ENCODE peak calls at places on chromosomes 13 and 19, in nine cellular contexts. One of them, this sample, is unnamed.

GRCh38 chr19:40666803-40667438 is 23.5 kb downstream of the NUMBL start:
- DNase-seq in COR-L47: no peak
- DNase-seq in fibroblast of mammary gland: no peak
- DNase-seq in epithelial cell of esophagus: no peak
- DNase-seq in effector CD4-positive, alpha-beta T cell: no peak
- DNase-seq in kidney tubule cell: no peak
- DNase-seq in T-helper 1 cell: no peak
- DNase-seq in NCI-H2081: no peak
- DNase-seq in LNCaP clone FGC: no peak
- DNase-seq in this sample: no peak

GRCh38 chr19:3483226-3483628 is at the start of gene SMIM44:
- DNase-seq in NCI-H2081: no peak
- DNase-seq in kidney tubule cell: peak; percentile 7
- DNase-seq in fibroblast of mammary gland: no peak
- DNase-seq in COR-L47: peak; percentile 50
- DNase-seq in LNCaP clone FGC: no peak
- DNase-seq in effector CD4-positive, alpha-beta T cell: no peak
- DNase-seq in T-helper 1 cell: no peak
- DNase-seq in epithelial cell of esophagus: no peak
- DNase-seq in this sample: no peak

GRCh38 chr19:57708641-57709354 is at the start of gene ZNF154:
- DNase-seq in COR-L47: no peak
- DNase-seq in kidney tubule cell: peak; percentile 18
- DNase-seq in LNCaP clone FGC: no peak
- DNase-seq in fibroblast of mammary gland: peak; percentile 50
- DNase-seq in epithelial cell of esophagus: peak; percentile 55
- DNase-seq in T-helper 1 cell: peak; percentile 19
- DNase-seq in effector CD4-positive, alpha-beta T cell: no peak
- DNase-seq in NCI-H2081: no peak
- DNase-seq in this sample: no peak

GRCh38 chr19:4284176-4284958 is 5.3 kb downstream of the SHD start:
- DNase-seq in T-helper 1 cell: no peak
- DNase-seq in COR-L47: no peak
- DNase-seq in kidney tubule cell: no peak
- DNase-seq in epithelial cell of esophagus: peak; percentile 27
- DNase-seq in fibroblast of mammary gland: no peak
- DNase-seq in LNCaP clone FGC: no peak
- DNase-seq in NCI-H2081: peak; percentile 11
- DNase-seq in effector CD4-positive, alpha-beta T cell: no peak
- DNase-seq in this sample: no peak

GRCh38 chr19:33394006-33394722 is 20.7 kb downstream of the CEBPG start:
- DNase-seq in NCI-H2081: no peak
- DNase-seq in kidney tubule cell: peak; percentile 9
- DNase-seq in COR-L47: no peak
- DNase-seq in LNCaP clone FGC: no peak
- DNase-seq in fibroblast of mammary gland: peak; percentile 86
- DNase-seq in T-helper 1 cell: no peak
- DNase-seq in epithelial cell of esophagus: peak; percentile 68
- DNase-seq in effector CD4-positive, alpha-beta T cell: no peak
- DNase-seq in this sample: no peak

GRCh38 chr19:30332445-30333234 is 39.5 kb upstream of the ZNF536 start:
- DNase-seq in kidney tubule cell: no peak
- DNase-seq in T-helper 1 cell: no peak
- DNase-seq in COR-L47: no peak
- DNase-seq in effector CD4-positive, alpha-beta T cell: no peak
- DNase-seq in LNCaP clone FGC: no peak
- DNase-seq in epithelial cell of esophagus: no peak
- DNase-seq in fibroblast of mammary gland: no peak
- DNase-seq in NCI-H2081: no peak
- DNase-seq in this sample: no peak

GRCh38 chr19:54325194-54325621 is 12.2 kb upstream of the LILRA5 start:
- DNase-seq in LNCaP clone FGC: no peak
- DNase-seq in kidney tubule cell: peak; percentile 39
- DNase-seq in epithelial cell of esophagus: peak; percentile 22
- DNase-seq in COR-L47: no peak
- DNase-seq in NCI-H2081: no peak
- DNase-seq in effector CD4-positive, alpha-beta T cell: peak; percentile 43
- DNase-seq in fibroblast of mammary gland: peak; percentile 38
- DNase-seq in T-helper 1 cell: peak; percentile 51
- DNase-seq in this sample: peak; percentile 17

GRCh38 chr13:36981156-36981743 is 17.9 kb downstream of the ALG5 start:
- DNase-seq in kidney tubule cell: peak; percentile 55
- DNase-seq in COR-L47: peak; percentile 33
- DNase-seq in epithelial cell of esophagus: peak; percentile 57
- DNase-seq in fibroblast of mammary gland: peak; percentile 75
- DNase-seq in NCI-H2081: peak; percentile 17
- DNase-seq in T-helper 1 cell: no peak
- DNase-seq in LNCaP clone FGC: no peak
- DNase-seq in effector CD4-positive, alpha-beta T cell: no peak
- DNase-seq in this sample: no peak

GRCh38 chr19:42176649-42176989 is 40.9 kb downstream of the DEDD2 start:
- DNase-seq in kidney tubule cell: no peak
- DNase-seq in effector CD4-positive, alpha-beta T cell: no peak
- DNase-seq in COR-L47: peak; percentile 95
- DNase-seq in epithelial cell of esophagus: no peak
- DNase-seq in fibroblast of mammary gland: no peak
- DNase-seq in T-helper 1 cell: no peak
- DNase-seq in NCI-H2081: no peak
- DNase-seq in LNCaP clone FGC: no peak
- DNase-seq in this sample: no peak

GRCh38 chr13:73870036-73870741 is 264.0 kb downstream of the KLF12 start:
- DNase-seq in effector CD4-positive, alpha-beta T cell: no peak
- DNase-seq in COR-L47: no peak
- DNase-seq in fibroblast of mammary gland: peak; percentile 86
- DNase-seq in T-helper 1 cell: no peak
- DNase-seq in NCI-H2081: no peak
- DNase-seq in LNCaP clone FGC: no peak
- DNase-seq in epithelial cell of esophagus: peak; percentile 51
- DNase-seq in kidney tubule cell: peak; percentile 8
- DNase-seq in this sample: no peak

GRCh38 chr19:33134571-33135041 is 2.7 kb downstream of the WDR88 start:
- DNase-seq in LNCaP clone FGC: no peak
- DNase-seq in COR-L47: no peak
- DNase-seq in kidney tubule cell: no peak
- DNase-seq in effector CD4-positive, alpha-beta T cell: no peak
- DNase-seq in fibroblast of mammary gland: no peak
- DNase-seq in T-helper 1 cell: peak; percentile 31
- DNase-seq in epithelial cell of esophagus: no peak
- DNase-seq in NCI-H2081: no peak
- DNase-seq in this sample: no peak

GRCh38 chr13:94315188-94315587 is 164.3 kb downstream of the DCT start:
- DNase-seq in LNCaP clone FGC: no peak
- DNase-seq in epithelial cell of esophagus: no peak
- DNase-seq in NCI-H2081: no peak
- DNase-seq in T-helper 1 cell: no peak
- DNase-seq in kidney tubule cell: peak; percentile 25
- DNase-seq in COR-L47: no peak
- DNase-seq in effector CD4-positive, alpha-beta T cell: no peak
- DNase-seq in fibroblast of mammary gland: peak; percentile 28
- DNase-seq in this sample: no peak

This sample was measured in activated CD4-positive, CD25-positive, alpha-beta regulatory T cell.